ENCODE peak calls at places on chromosome 5, in nine cellular contexts. One of them, this sample, is unnamed.

GRCh38 chr5:123701511-123702200 is 189.7 kb downstream of the CSNK1G3 start:
- DNase-seq in A673: no peak
- DNase-seq in effector memory CD4-positive, alpha-beta T cell: no peak
- DNase-seq in hepatocyte: no peak
- DNase-seq in tibial nerve: no peak
- DNase-seq in heart left ventricle: no peak
- DNase-seq in PC-9: no peak
- DNase-seq in spleen: no peak
- DNase-seq in keratinocyte: no peak
- DNase-seq in this sample: no peak

GRCh38 chr5:1314564-1314982 is 19.7 kb upstream of the TERT start:
- DNase-seq in A673: no peak
- DNase-seq in effector memory CD4-positive, alpha-beta T cell: no peak
- DNase-seq in hepatocyte: no peak
- DNase-seq in tibial nerve: no peak
- DNase-seq in heart left ventricle: no peak
- DNase-seq in PC-9: no peak
- DNase-seq in spleen: peak; percentile 74
- DNase-seq in keratinocyte: no peak
- DNase-seq in this sample: no peak

GRCh38 chr5:93584531-93585053 is 1.6 kb downstream of the NR2F1 start:
- DNase-seq in A673: no peak
- DNase-seq in effector memory CD4-positive, alpha-beta T cell: no peak
- DNase-seq in hepatocyte: no peak
- DNase-seq in tibial nerve: no peak
- DNase-seq in heart left ventricle: no peak
- DNase-seq in PC-9: no peak
- DNase-seq in spleen: no peak
- DNase-seq in keratinocyte: no peak
- DNase-seq in this sample: no peak

GRCh38 chr5:31757813-31758212 is 118.9 kb downstream of the PDZD2 start:
- DNase-seq in A673: no peak
- DNase-seq in effector memory CD4-positive, alpha-beta T cell: no peak
- DNase-seq in hepatocyte: peak; percentile 35
- DNase-seq in tibial nerve: no peak
- DNase-seq in heart left ventricle: no peak
- DNase-seq in PC-9: no peak
- DNase-seq in spleen: no peak
- DNase-seq in keratinocyte: no peak
- DNase-seq in this sample: no peak

GRCh38 chr5:98827161-98827560 is 53.7 kb downstream of the RGMB start:
- DNase-seq in A673: peak; percentile 56
- DNase-seq in effector memory CD4-positive, alpha-beta T cell: no peak
- DNase-seq in hepatocyte: peak; percentile 39
- DNase-seq in tibial nerve: no peak
- DNase-seq in heart left ventricle: no peak
- DNase-seq in PC-9: peak; percentile 57
- DNase-seq in spleen: no peak
- DNase-seq in keratinocyte: no peak
- DNase-seq in this sample: peak; percentile 66

GRCh38 chr5:36723921-36724320 is 117.5 kb downstream of the SLC1A3 start:
- DNase-seq in A673: no peak
- DNase-seq in effector memory CD4-positive, alpha-beta T cell: no peak
- DNase-seq in hepatocyte: no peak
- DNase-seq in tibial nerve: no peak
- DNase-seq in heart left ventricle: no peak
- DNase-seq in PC-9: no peak
- DNase-seq in spleen: peak; percentile 80
- DNase-seq in keratinocyte: no peak
- DNase-seq in this sample: no peak

GRCh38 chr5:140565024-140565779 is 574 bp downstream of the SLC35A4 start:
- DNase-seq in A673: no peak
- DNase-seq in effector memory CD4-positive, alpha-beta T cell: no peak
- DNase-seq in hepatocyte: no peak
- DNase-seq in tibial nerve: no peak
- DNase-seq in heart left ventricle: no peak
- DNase-seq in PC-9: no peak
- DNase-seq in spleen: no peak
- DNase-seq in keratinocyte: no peak
- DNase-seq in this sample: no peak

GRCh38 chr5:133706732-133707430 is 94.5 kb upstream of the FSTL4 start:
- DNase-seq in A673: no peak
- DNase-seq in effector memory CD4-positive, alpha-beta T cell: no peak
- DNase-seq in hepatocyte: no peak
- DNase-seq in tibial nerve: no peak
- DNase-seq in heart left ventricle: no peak
- DNase-seq in PC-9: no peak
- DNase-seq in spleen: peak; percentile 40
- DNase-seq in keratinocyte: no peak
- DNase-seq in this sample: no peak

GRCh38 chr5:157312492-157312891 is 46.6 kb downstream of the CYFIP2 start:
- DNase-seq in A673: peak; percentile 51
- DNase-seq in effector memory CD4-positive, alpha-beta T cell: peak; percentile 42
- DNase-seq in hepatocyte: peak; percentile 68
- DNase-seq in tibial nerve: no peak
- DNase-seq in heart left ventricle: peak; percentile 34
- DNase-seq in PC-9: no peak
- DNase-seq in spleen: no peak
- DNase-seq in keratinocyte: no peak
- DNase-seq in this sample: peak; percentile 52

GRCh38 chr5:92552206-92553160 is 1028.5 kb downstream of the NR2F1-AS1 start:
- DNase-seq in A673: peak; percentile 62
- DNase-seq in effector memory CD4-positive, alpha-beta T cell: no peak
- DNase-seq in hepatocyte: peak; percentile 35
- DNase-seq in tibial nerve: no peak
- DNase-seq in heart left ventricle: no peak
- DNase-seq in PC-9: peak; percentile 93
- DNase-seq in spleen: no peak
- DNase-seq in keratinocyte: peak; percentile 25
- DNase-seq in this sample: no peak

GRCh38 chr5:178624626-178625546 is 2.0 kb downstream of the CLK4 start:
- DNase-seq in A673: peak; percentile 54
- DNase-seq in effector memory CD4-positive, alpha-beta T cell: no peak
- DNase-seq in hepatocyte: no peak
- DNase-seq in tibial nerve: no peak
- DNase-seq in heart left ventricle: no peak
- DNase-seq in PC-9: no peak
- DNase-seq in spleen: no peak
- DNase-seq in keratinocyte: no peak
- DNase-seq in this sample: peak; percentile 7

GRCh38 chr5:178625679-178626483 is 969 bp downstream of the CLK4 start:
- DNase-seq in A673: no peak
- DNase-seq in effector memory CD4-positive, alpha-beta T cell: no peak
- DNase-seq in hepatocyte: no peak
- DNase-seq in tibial nerve: no peak
- DNase-seq in heart left ventricle: no peak
- DNase-seq in PC-9: no peak
- DNase-seq in spleen: no peak
- DNase-seq in keratinocyte: no peak
- DNase-seq in this sample: peak; percentile 13

GRCh38 chr5:178626484-178627258 is at the start of gene CLK4:
- DNase-seq in A673: peak; percentile 94
- DNase-seq in effector memory CD4-positive, alpha-beta T cell: peak; percentile 93
- DNase-seq in hepatocyte: peak; percentile 98
- DNase-seq in tibial nerve: peak; percentile 92
- DNase-seq in heart left ventricle: peak; percentile 97
- DNase-seq in PC-9: peak; percentile 77
- DNase-seq in spleen: peak; percentile 100
- DNase-seq in keratinocyte: peak; percentile 40
- DNase-seq in this sample: peak; percentile 97

GRCh38 chr5:178619390-178619789 is 7.5 kb downstream of the CLK4 start:
- DNase-seq in A673: no peak
- DNase-seq in effector memory CD4-positive, alpha-beta T cell: no peak
- DNase-seq in hepatocyte: no peak
- DNase-seq in tibial nerve: no peak
- DNase-seq in heart left ventricle: no peak
- DNase-seq in PC-9: no peak
- DNase-seq in spleen: no peak
- DNase-seq in keratinocyte: no peak
- DNase-seq in this sample: no peak

DNA sequence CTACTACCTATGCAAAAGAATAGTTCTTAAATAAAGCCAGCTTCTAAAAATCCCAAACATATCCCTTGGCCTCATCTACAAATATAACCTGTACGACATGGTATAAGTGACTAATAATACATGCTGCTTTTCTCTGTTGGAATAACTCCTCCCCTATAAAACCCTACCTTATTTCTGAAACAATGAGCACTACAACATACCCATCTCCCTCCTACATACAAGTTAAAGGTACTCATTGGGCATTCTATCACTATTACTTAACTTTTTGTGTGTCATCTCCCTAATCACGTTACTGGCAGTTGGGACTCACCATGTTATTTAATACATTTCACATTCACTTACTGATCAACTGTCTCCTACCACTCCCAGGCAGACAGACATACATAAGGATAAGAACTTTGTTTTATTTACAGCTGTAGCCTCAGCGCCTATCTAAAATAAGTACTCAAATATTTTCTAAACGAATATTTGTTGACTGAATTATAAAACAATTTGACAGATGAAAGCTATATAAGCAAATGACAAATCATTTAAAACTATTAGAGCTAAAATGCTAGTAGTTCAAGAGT is 4.1 kb downstream of the CLK4 start:
- DNase-seq in A673: no peak
- DNase-seq in effector memory CD4-positive, alpha-beta T cell: no peak
- DNase-seq in hepatocyte: no peak
- DNase-seq in tibial nerve: no peak
- DNase-seq in heart left ventricle: no peak
- DNase-seq in PC-9: no peak
- DNase-seq in spleen: no peak
- DNase-seq in keratinocyte: no peak
- DNase-seq in this sample: no peak
- H3K4me3 ChIP-seq in A673: no peak overlapping the region
- H3K4me3 ChIP-seq in effector memory CD4-positive, alpha-beta T cell: no peak overlapping the region
- H3K4me3 ChIP-seq in hepatocyte: no peak overlapping the region
- H3K4me3 ChIP-seq in tibial nerve: no peak overlapping the region
- H3K4me3 ChIP-seq in heart left ventricle: no peak overlapping the region
- H3K4me3 ChIP-seq in PC-9: no peak overlapping the region
- H3K4me3 ChIP-seq in spleen: no peak overlapping the region
- H3K4me3 ChIP-seq in keratinocyte: no peak overlapping the region
- H3K4me3 ChIP-seq in this sample: no peak overlapping the region

GRCh38 chr5:136174021-136174659 is 18.8 kb downstream of the SMIM32 start:
- DNase-seq in A673: peak; percentile 63
- DNase-seq in effector memory CD4-positive, alpha-beta T cell: no peak
- DNase-seq in hepatocyte: peak; percentile 66
- DNase-seq in tibial nerve: no peak
- DNase-seq in heart left ventricle: no peak
- DNase-seq in PC-9: no peak
- DNase-seq in spleen: no peak
- DNase-seq in keratinocyte: no peak
- DNase-seq in this sample: peak; percentile 74
- H3K27ac ChIP-seq in A673: no peak overlapping the region
- H3K27ac ChIP-seq in effector memory CD4-positive, alpha-beta T cell: no peak overlapping the region
- H3K27ac ChIP-seq in hepatocyte: no peak overlapping the region
- H3K27ac ChIP-seq in tibial nerve: no peak overlapping the region
- H3K27ac ChIP-seq in heart left ventricle: no peak overlapping the region
- H3K27ac ChIP-seq in PC-9: no peak overlapping the region
- H3K27ac ChIP-seq in spleen: no peak overlapping the region
- H3K27ac ChIP-seq in keratinocyte: no peak overlapping the region
- H3K27ac ChIP-seq in this sample: no peak overlapping the region

GRCh38 chr5:116573617-116574431 is 799 bp downstream of the SEMA6A start:
- DNase-seq in A673: no peak
- DNase-seq in effector memory CD4-positive, alpha-beta T cell: no peak
- DNase-seq in hepatocyte: peak; percentile 43
- DNase-seq in tibial nerve: no peak
- DNase-seq in heart left ventricle: peak; percentile 26
- DNase-seq in PC-9: no peak
- DNase-seq in spleen: peak; percentile 76
- DNase-seq in keratinocyte: no peak
- DNase-seq in this sample: peak; percentile 48
- H3K4me3 ChIP-seq in A673: peak overlapping the region; percentile 61
- H3K4me3 ChIP-seq in effector memory CD4-positive, alpha-beta T cell: no peak overlapping the region
- H3K4me3 ChIP-seq in hepatocyte: peak overlapping the region; percentile 97
- H3K4me3 ChIP-seq in tibial nerve: peak overlapping the region; percentile 79
- H3K4me3 ChIP-seq in heart left ventricle: peak overlapping the region; percentile 66
- H3K4me3 ChIP-seq in PC-9: no peak overlapping the region
- H3K4me3 ChIP-seq in spleen: peak overlapping the region; percentile 54
- H3K4me3 ChIP-seq in keratinocyte: peak overlapping the region; percentile 66
- H3K4me3 ChIP-seq in this sample: peak overlapping the region; percentile 74

DNA sequence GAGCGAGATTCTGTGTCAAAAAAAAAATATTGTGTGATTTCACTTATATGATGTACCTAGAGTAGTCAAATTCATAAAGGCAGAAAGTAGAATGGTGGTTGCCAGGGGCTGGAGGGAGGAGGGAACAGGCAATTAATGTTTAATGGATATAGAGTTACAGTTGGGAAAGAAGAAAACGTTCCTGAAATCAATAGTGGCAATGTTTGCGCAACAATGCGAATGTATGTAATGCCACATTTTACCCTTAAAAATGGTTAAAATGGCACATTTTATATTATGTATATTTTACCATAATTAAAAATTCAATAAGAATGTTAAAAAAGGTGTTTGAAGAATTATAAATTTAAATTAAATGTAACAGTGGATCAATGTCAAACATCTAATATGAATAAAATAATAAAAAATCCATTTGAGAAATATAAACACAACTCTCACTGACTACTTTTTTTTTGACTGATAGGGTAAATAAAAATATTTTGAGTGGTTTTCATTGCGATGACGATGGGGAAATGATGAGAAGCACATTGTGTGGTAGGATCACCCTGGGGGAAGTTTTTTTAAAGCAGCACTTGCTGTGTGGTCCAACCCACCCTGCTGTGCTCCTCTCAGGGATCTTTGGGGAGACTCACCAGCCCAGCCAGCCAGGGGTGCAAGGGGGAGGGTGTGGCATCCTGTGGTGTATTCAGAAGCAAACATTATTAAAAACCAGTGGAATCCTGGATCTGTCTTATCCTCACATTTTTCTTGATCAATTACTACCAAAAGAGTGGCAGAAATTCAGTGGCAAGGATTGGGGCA is 4.3 kb downstream of the FYB1 start:
- DNase-seq in A673: no peak
- DNase-seq in effector memory CD4-positive, alpha-beta T cell: peak; percentile 41
- DNase-seq in hepatocyte: no peak
- DNase-seq in tibial nerve: no peak
- DNase-seq in heart left ventricle: no peak
- DNase-seq in PC-9: no peak
- DNase-seq in spleen: no peak
- DNase-seq in keratinocyte: no peak
- DNase-seq in this sample: no peak
- H3K27ac ChIP-seq in A673: no peak overlapping the region
- H3K27ac ChIP-seq in effector memory CD4-positive, alpha-beta T cell: peak overlapping the region; percentile 90
- H3K27ac ChIP-seq in hepatocyte: no peak overlapping the region
- H3K27ac ChIP-seq in tibial nerve: peak overlapping the region; percentile 15
- H3K27ac ChIP-seq in heart left ventricle: no peak overlapping the region
- H3K27ac ChIP-seq in PC-9: no peak overlapping the region
- H3K27ac ChIP-seq in spleen: peak overlapping the region; percentile 70
- H3K27ac ChIP-seq in keratinocyte: no peak overlapping the region
- H3K27ac ChIP-seq in this sample: no peak overlapping the region